ENCODE peak calls at places on chromosome 6, in ten cellular contexts. One of them, this sample, is unnamed.

GRCh38 chr6:11120273-11121005 is 8.9 kb upstream of the ERVFRD-1 start:
- DNase-seq in astrocyte of the spinal cord: peak; percentile 62
- DNase-seq in tibial artery: no peak
- DNase-seq in left ventricle myocardium inferior: no peak
- DNase-seq in esophagus muscularis mucosa: no peak
- DNase-seq in Panc1: no peak
- DNase-seq in bronchial epithelial cell: peak; percentile 64
- DNase-seq in adipocyte: peak; percentile 42
- DNase-seq in CD8-positive, alpha-beta T cell: no peak
- DNase-seq in foreskin fibroblast: peak; percentile 64
- DNase-seq in this sample: no peak

GRCh38 chr6:155115893-155116570 is 120.9 kb downstream of the TIAM2 start:
- DNase-seq in astrocyte of the spinal cord: no peak
- DNase-seq in tibial artery: no peak
- DNase-seq in left ventricle myocardium inferior: no peak
- DNase-seq in esophagus muscularis mucosa: no peak
- DNase-seq in Panc1: no peak
- DNase-seq in bronchial epithelial cell: no peak
- DNase-seq in adipocyte: no peak
- DNase-seq in CD8-positive, alpha-beta T cell: no peak
- DNase-seq in foreskin fibroblast: no peak
- DNase-seq in this sample: no peak

GRCh38 chr6:46104209-46104608 is 25.6 kb upstream of the ENPP4 start:
- DNase-seq in astrocyte of the spinal cord: no peak
- DNase-seq in tibial artery: no peak
- DNase-seq in left ventricle myocardium inferior: no peak
- DNase-seq in esophagus muscularis mucosa: no peak
- DNase-seq in Panc1: no peak
- DNase-seq in bronchial epithelial cell: no peak
- DNase-seq in adipocyte: no peak
- DNase-seq in CD8-positive, alpha-beta T cell: no peak
- DNase-seq in foreskin fibroblast: no peak
- DNase-seq in this sample: no peak

GRCh38 chr6:24357336-24358218 is at the start of gene DCDC2:
- DNase-seq in astrocyte of the spinal cord: no peak
- DNase-seq in tibial artery: no peak
- DNase-seq in left ventricle myocardium inferior: no peak
- DNase-seq in esophagus muscularis mucosa: no peak
- DNase-seq in Panc1: no peak
- DNase-seq in bronchial epithelial cell: peak; percentile 38
- DNase-seq in adipocyte: no peak
- DNase-seq in CD8-positive, alpha-beta T cell: no peak
- DNase-seq in foreskin fibroblast: peak; percentile 16
- DNase-seq in this sample: peak; percentile 9

GRCh38 chr6:19465760-19466159 is 371.4 kb upstream of the ID4 start:
- DNase-seq in astrocyte of the spinal cord: peak; percentile 81
- DNase-seq in tibial artery: no peak
- DNase-seq in left ventricle myocardium inferior: no peak
- DNase-seq in esophagus muscularis mucosa: no peak
- DNase-seq in Panc1: peak; percentile 68
- DNase-seq in bronchial epithelial cell: peak; percentile 32
- DNase-seq in adipocyte: peak; percentile 84
- DNase-seq in CD8-positive, alpha-beta T cell: no peak
- DNase-seq in foreskin fibroblast: peak; percentile 72
- DNase-seq in this sample: no peak

GRCh38 chr6:49490633-49491032 is 9.1 kb upstream of the GLYATL3 start:
- DNase-seq in astrocyte of the spinal cord: no peak
- DNase-seq in tibial artery: no peak
- DNase-seq in left ventricle myocardium inferior: no peak
- DNase-seq in esophagus muscularis mucosa: no peak
- DNase-seq in Panc1: no peak
- DNase-seq in bronchial epithelial cell: no peak
- DNase-seq in adipocyte: no peak
- DNase-seq in CD8-positive, alpha-beta T cell: no peak
- DNase-seq in foreskin fibroblast: no peak
- DNase-seq in this sample: no peak

GRCh38 chr6:12516070-12516469 is 200.5 kb upstream of the PHACTR1 start:
- DNase-seq in astrocyte of the spinal cord: no peak
- DNase-seq in tibial artery: no peak
- DNase-seq in left ventricle myocardium inferior: no peak
- DNase-seq in esophagus muscularis mucosa: no peak
- DNase-seq in Panc1: no peak
- DNase-seq in bronchial epithelial cell: no peak
- DNase-seq in adipocyte: peak; percentile 27
- DNase-seq in CD8-positive, alpha-beta T cell: no peak
- DNase-seq in foreskin fibroblast: peak; percentile 14
- DNase-seq in this sample: no peak

GRCh38 chr6:61887425-61887824 is 398.6 kb downstream of the KHDRBS2 start:
- DNase-seq in astrocyte of the spinal cord: peak; percentile 2
- DNase-seq in tibial artery: no peak
- DNase-seq in left ventricle myocardium inferior: no peak
- DNase-seq in esophagus muscularis mucosa: no peak
- DNase-seq in Panc1: no peak
- DNase-seq in bronchial epithelial cell: no peak
- DNase-seq in adipocyte: peak; percentile 0
- DNase-seq in CD8-positive, alpha-beta T cell: no peak
- DNase-seq in foreskin fibroblast: no peak
- DNase-seq in this sample: no peak

GRCh38 chr6:70130865-70131264 is 172.0 kb downstream of the COL9A1 start:
- DNase-seq in astrocyte of the spinal cord: no peak
- DNase-seq in tibial artery: no peak
- DNase-seq in left ventricle myocardium inferior: no peak
- DNase-seq in esophagus muscularis mucosa: no peak
- DNase-seq in Panc1: no peak
- DNase-seq in bronchial epithelial cell: no peak
- DNase-seq in adipocyte: no peak
- DNase-seq in CD8-positive, alpha-beta T cell: no peak
- DNase-seq in foreskin fibroblast: peak; percentile 8
- DNase-seq in this sample: no peak
- H3K4me3 ChIP-seq in astrocyte of the spinal cord: no peak overlapping the region
- H3K4me3 ChIP-seq in tibial artery: no peak overlapping the region
- H3K4me3 ChIP-seq in left ventricle myocardium inferior: no peak overlapping the region
- H3K4me3 ChIP-seq in esophagus muscularis mucosa: no peak overlapping the region
- H3K4me3 ChIP-seq in Panc1: no peak overlapping the region
- H3K4me3 ChIP-seq in bronchial epithelial cell: no peak overlapping the region
- H3K4me3 ChIP-seq in adipocyte: no peak overlapping the region
- H3K4me3 ChIP-seq in CD8-positive, alpha-beta T cell: no peak overlapping the region
- H3K4me3 ChIP-seq in foreskin fibroblast: no peak overlapping the region
- H3K4me3 ChIP-seq in this sample: no peak overlapping the region

GRCh38 chr6:41455410-41455809 is 90.8 kb upstream of the FOXP4 start:
- DNase-seq in astrocyte of the spinal cord: no peak
- DNase-seq in tibial artery: no peak
- DNase-seq in left ventricle myocardium inferior: no peak
- DNase-seq in esophagus muscularis mucosa: no peak
- DNase-seq in Panc1: no peak
- DNase-seq in bronchial epithelial cell: no peak
- DNase-seq in adipocyte: no peak
- DNase-seq in CD8-positive, alpha-beta T cell: no peak
- DNase-seq in foreskin fibroblast: no peak
- DNase-seq in this sample: no peak

GRCh38 chr6:41455818-41456217 is 90.4 kb upstream of the FOXP4 start:
- DNase-seq in astrocyte of the spinal cord: no peak
- DNase-seq in tibial artery: no peak
- DNase-seq in left ventricle myocardium inferior: no peak
- DNase-seq in esophagus muscularis mucosa: no peak
- DNase-seq in Panc1: no peak
- DNase-seq in bronchial epithelial cell: no peak
- DNase-seq in adipocyte: no peak
- DNase-seq in CD8-positive, alpha-beta T cell: no peak
- DNase-seq in foreskin fibroblast: no peak
- DNase-seq in this sample: no peak

GRCh38 chr6:41459738-41460137 is 86.4 kb upstream of the FOXP4 start:
- DNase-seq in astrocyte of the spinal cord: no peak
- DNase-seq in tibial artery: no peak
- DNase-seq in left ventricle myocardium inferior: no peak
- DNase-seq in esophagus muscularis mucosa: no peak
- DNase-seq in Panc1: no peak
- DNase-seq in bronchial epithelial cell: no peak
- DNase-seq in adipocyte: no peak
- DNase-seq in CD8-positive, alpha-beta T cell: no peak
- DNase-seq in foreskin fibroblast: no peak
- DNase-seq in this sample: no peak

GRCh38 chr6:41454189-41454789 is 91.9 kb upstream of the FOXP4 start:
- DNase-seq in astrocyte of the spinal cord: no peak
- DNase-seq in tibial artery: no peak
- DNase-seq in left ventricle myocardium inferior: no peak
- DNase-seq in esophagus muscularis mucosa: no peak
- DNase-seq in Panc1: no peak
- DNase-seq in bronchial epithelial cell: no peak
- DNase-seq in adipocyte: no peak
- DNase-seq in CD8-positive, alpha-beta T cell: no peak
- DNase-seq in foreskin fibroblast: no peak
- DNase-seq in this sample: no peak

GRCh38 chr6:41457303-41457670 is 88.9 kb upstream of the FOXP4 start:
- DNase-seq in astrocyte of the spinal cord: no peak
- DNase-seq in tibial artery: no peak
- DNase-seq in left ventricle myocardium inferior: no peak
- DNase-seq in esophagus muscularis mucosa: no peak
- DNase-seq in Panc1: no peak
- DNase-seq in bronchial epithelial cell: no peak
- DNase-seq in adipocyte: no peak
- DNase-seq in CD8-positive, alpha-beta T cell: no peak
- DNase-seq in foreskin fibroblast: no peak
- DNase-seq in this sample: no peak
- H3K4me3 ChIP-seq in astrocyte of the spinal cord: no peak overlapping the region
- H3K4me3 ChIP-seq in tibial artery: no peak overlapping the region
- H3K4me3 ChIP-seq in left ventricle myocardium inferior: no peak overlapping the region
- H3K4me3 ChIP-seq in esophagus muscularis mucosa: no peak overlapping the region
- H3K4me3 ChIP-seq in Panc1: no peak overlapping the region
- H3K4me3 ChIP-seq in bronchial epithelial cell: no peak overlapping the region
- H3K4me3 ChIP-seq in adipocyte: no peak overlapping the region
- H3K4me3 ChIP-seq in CD8-positive, alpha-beta T cell: no peak overlapping the region
- H3K4me3 ChIP-seq in foreskin fibroblast: no peak overlapping the region
- H3K4me3 ChIP-seq in this sample: no peak overlapping the region

GRCh38 chr6:26576929-26577719 is 19.6 kb upstream of the ABT1 start:
- DNase-seq in astrocyte of the spinal cord: peak; percentile 79
- DNase-seq in tibial artery: no peak
- DNase-seq in left ventricle myocardium inferior: peak; percentile 44
- DNase-seq in esophagus muscularis mucosa: no peak
- DNase-seq in Panc1: peak; percentile 96
- DNase-seq in bronchial epithelial cell: peak; percentile 74
- DNase-seq in adipocyte: peak; percentile 72
- DNase-seq in CD8-positive, alpha-beta T cell: no peak
- DNase-seq in foreskin fibroblast: peak; percentile 91
- DNase-seq in this sample: peak; percentile 73

GRCh38 chr6:26578741-26579140 is 18.0 kb upstream of the ABT1 start:
- DNase-seq in astrocyte of the spinal cord: no peak
- DNase-seq in tibial artery: no peak
- DNase-seq in left ventricle myocardium inferior: no peak
- DNase-seq in esophagus muscularis mucosa: no peak
- DNase-seq in Panc1: no peak
- DNase-seq in bronchial epithelial cell: no peak
- DNase-seq in adipocyte: no peak
- DNase-seq in CD8-positive, alpha-beta T cell: no peak
- DNase-seq in foreskin fibroblast: no peak
- DNase-seq in this sample: no peak

GRCh38 chr6:26578279-26578678 is 18.5 kb upstream of the ABT1 start:
- DNase-seq in astrocyte of the spinal cord: no peak
- DNase-seq in tibial artery: no peak
- DNase-seq in left ventricle myocardium inferior: no peak
- DNase-seq in esophagus muscularis mucosa: no peak
- DNase-seq in Panc1: no peak
- DNase-seq in bronchial epithelial cell: no peak
- DNase-seq in adipocyte: no peak
- DNase-seq in CD8-positive, alpha-beta T cell: no peak
- DNase-seq in foreskin fibroblast: no peak
- DNase-seq in this sample: no peak

GRCh38 chr6:26576407-26576843 is 20.3 kb upstream of the ABT1 start:
- DNase-seq in astrocyte of the spinal cord: no peak
- DNase-seq in tibial artery: no peak
- DNase-seq in left ventricle myocardium inferior: no peak
- DNase-seq in esophagus muscularis mucosa: no peak
- DNase-seq in Panc1: no peak
- DNase-seq in bronchial epithelial cell: no peak
- DNase-seq in adipocyte: no peak
- DNase-seq in CD8-positive, alpha-beta T cell: no peak
- DNase-seq in foreskin fibroblast: peak; percentile 34
- DNase-seq in this sample: peak; percentile 57

GRCh38 chr6:26577720-26578072 is 19.1 kb upstream of the ABT1 start:
- DNase-seq in astrocyte of the spinal cord: no peak
- DNase-seq in tibial artery: no peak
- DNase-seq in left ventricle myocardium inferior: no peak
- DNase-seq in esophagus muscularis mucosa: no peak
- DNase-seq in Panc1: no peak
- DNase-seq in bronchial epithelial cell: no peak
- DNase-seq in adipocyte: no peak
- DNase-seq in CD8-positive, alpha-beta T cell: no peak
- DNase-seq in foreskin fibroblast: no peak
- DNase-seq in this sample: no peak
- H3K4me3 ChIP-seq in astrocyte of the spinal cord: peak overlapping the region; percentile 56
- H3K4me3 ChIP-seq in tibial artery: peak overlapping the region; percentile 23
- H3K4me3 ChIP-seq in left ventricle myocardium inferior: peak overlapping the region; percentile 51
- H3K4me3 ChIP-seq in esophagus muscularis mucosa: peak overlapping the region; percentile 31
- H3K4me3 ChIP-seq in Panc1: peak overlapping the region; percentile 84
- H3K4me3 ChIP-seq in bronchial epithelial cell: peak overlapping the region; percentile 8
- H3K4me3 ChIP-seq in adipocyte: peak overlapping the region; percentile 82
- H3K4me3 ChIP-seq in CD8-positive, alpha-beta T cell: peak overlapping the region; percentile 37
- H3K4me3 ChIP-seq in foreskin fibroblast: peak overlapping the region; percentile 60
- H3K4me3 ChIP-seq in this sample: peak overlapping the region; percentile 50

DNA sequence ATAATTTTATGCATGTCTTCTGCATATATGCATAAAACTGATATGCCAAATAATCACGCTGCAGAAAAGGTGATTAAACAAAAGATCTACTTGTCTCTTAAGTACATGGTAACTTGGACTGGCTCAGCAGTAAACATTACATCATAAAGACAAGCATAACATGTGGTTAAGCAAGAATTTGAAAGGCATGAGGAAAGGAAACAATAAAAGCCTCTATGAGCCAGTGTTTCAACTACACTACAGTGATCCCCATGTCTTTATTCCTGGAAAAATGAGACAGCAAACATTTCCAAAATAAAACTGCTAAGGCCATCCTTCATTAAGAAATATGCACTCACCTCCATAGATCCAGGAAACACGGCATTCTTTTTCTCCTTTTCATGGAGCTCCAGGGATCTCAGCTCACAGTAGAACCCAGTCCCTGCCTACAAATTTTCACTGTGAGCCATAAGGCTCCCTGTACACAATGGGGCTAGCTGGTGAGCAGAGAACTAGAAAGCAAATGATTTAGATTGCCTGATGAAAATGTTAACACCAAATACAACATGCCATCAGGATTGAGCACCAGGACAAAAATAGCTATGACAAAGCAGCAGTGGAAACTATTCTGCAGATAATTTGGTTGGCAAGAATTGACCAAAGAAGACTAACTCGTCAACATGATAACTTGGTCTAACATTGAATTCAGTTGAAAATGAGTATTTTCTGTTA is 156.1 kb downstream of the COL21A1 start:
- DNase-seq in astrocyte of the spinal cord: peak; percentile 94
- DNase-seq in tibial artery: no peak
- DNase-seq in left ventricle myocardium inferior: no peak
- DNase-seq in esophagus muscularis mucosa: no peak
- DNase-seq in Panc1: peak; percentile 77
- DNase-seq in bronchial epithelial cell: peak; percentile 91
- DNase-seq in adipocyte: peak; percentile 86
- DNase-seq in CD8-positive, alpha-beta T cell: no peak
- DNase-seq in foreskin fibroblast: peak; percentile 79
- DNase-seq in this sample: peak; percentile 73
- H3K4me3 ChIP-seq in astrocyte of the spinal cord: no peak overlapping the region
- H3K4me3 ChIP-seq in tibial artery: no peak overlapping the region
- H3K4me3 ChIP-seq in left ventricle myocardium inferior: peak overlapping the region; percentile 63
- H3K4me3 ChIP-seq in esophagus muscularis mucosa: no peak overlapping the region
- H3K4me3 ChIP-seq in Panc1: peak overlapping the region; percentile 28
- H3K4me3 ChIP-seq in bronchial epithelial cell: no peak overlapping the region
- H3K4me3 ChIP-seq in adipocyte: peak overlapping the region; percentile 34
- H3K4me3 ChIP-seq in CD8-positive, alpha-beta T cell: no peak overlapping the region
- H3K4me3 ChIP-seq in foreskin fibroblast: no peak overlapping the region
- H3K4me3 ChIP-seq in this sample: no peak overlapping the region

GRCh38 chr6:51865176-51865575 is 222.2 kb downstream of the PKHD1 start:
- DNase-seq in astrocyte of the spinal cord: no peak
- DNase-seq in tibial artery: no peak
- DNase-seq in left ventricle myocardium inferior: no peak
- DNase-seq in esophagus muscularis mucosa: no peak
- DNase-seq in Panc1: no peak
- DNase-seq in bronchial epithelial cell: peak; percentile 35
- DNase-seq in adipocyte: no peak
- DNase-seq in CD8-positive, alpha-beta T cell: no peak
- DNase-seq in foreskin fibroblast: no peak
- DNase-seq in this sample: no peak
- H3K4me3 ChIP-seq in astrocyte of the spinal cord: no peak overlapping the region
- H3K4me3 ChIP-seq in tibial artery: no peak overlapping the region
- H3K4me3 ChIP-seq in left ventricle myocardium inferior: no peak overlapping the region
- H3K4me3 ChIP-seq in esophagus muscularis mucosa: no peak overlapping the region
- H3K4me3 ChIP-seq in Panc1: no peak overlapping the region
- H3K4me3 ChIP-seq in bronchial epithelial cell: no peak overlapping the region
- H3K4me3 ChIP-seq in adipocyte: no peak overlapping the region
- H3K4me3 ChIP-seq in CD8-positive, alpha-beta T cell: no peak overlapping the region
- H3K4me3 ChIP-seq in foreskin fibroblast: no peak overlapping the region
- H3K4me3 ChIP-seq in this sample: no peak overlapping the region

This sample was measured in NB4.